ENCODE peak calls at places on chromosomes 5 and 9, in seven cellular contexts. Q, K, U, W, O, R and Y are unnamed samples.

GRCh38 chr5:58998539-58998938 is 415.7 kb downstream of the RAB3C start:
- DNase-seq in R (no peak), U (no peak), O (no peak), W (no peak), Q (no peak), K (no peak), Y (no peak)

GRCh38 chr5:122772446-122772845 is 2.4 kb upstream of the SNX2 start:
- DNase-seq in W (no peak), O (no peak), K (no peak), Q (no peak), R (no peak), U (no peak), Y (no peak)

GRCh38 chr9:133576591-133577462 is 32.4 kb downstream of the FAM163B start:
- DNase-seq in K (no peak), U (no peak), W (peak; percentile 83), O (no peak), R (no peak), Q (no peak), Y (no peak)

GRCh38 chr5:113162770-113163169 is 186.2 kb downstream of the DCP2 start:
- DNase-seq in K (no peak), W (no peak), Q (no peak), O (no peak), R (no peak), U (no peak), Y (no peak)

GRCh38 chr5:73170522-73170921 is 2.5 kb upstream of the TMEM174 start:
- DNase-seq in U (peak; percentile 36), O (no peak), W (no peak), R (no peak), Q (no peak), K (no peak), Y (no peak)

GRCh38 chr9:114156311-114156657 is 947 bp downstream of the COL27A1 start:
- DNase-seq in K (no peak), W (no peak), Q (peak; percentile 35), U (no peak), O (no peak), R (no peak), Y (no peak)

GRCh38 chr9:128102861-128103588 is 24.5 kb downstream of the PTGES2 start:
- DNase-seq in U (no peak), R (no peak), W (no peak), Q (peak; percentile 90), K (no peak), O (peak; percentile 75), Y (no peak)

GRCh38 chr5:147898875-147899401 is 7.4 kb downstream of the C5orf46 start:
- DNase-seq in U (no peak), K (no peak), O (no peak), Q (no peak), W (no peak), R (no peak), Y (no peak)

GRCh38 chr9:129761901-129762359 is 9.1 kb upstream of the PTGES start:
- DNase-seq in O (no peak), R (no peak), K (no peak), W (no peak), Q (no peak), U (no peak), Y (no peak)

GRCh38 chr9:94937214-94937903 is 210.9 kb downstream of the AOPEP start:
- DNase-seq in U (no peak), K (no peak), R (no peak), W (no peak), Q (no peak), O (no peak), Y (no peak)

GRCh38 chr9:98922721-98923435 is 20.8 kb upstream of the COL15A1 start:
- DNase-seq in O (no peak), K (peak; percentile 48), U (no peak), W (no peak), R (no peak), Q (no peak), Y (no peak)

GRCh38 chr5:143110591-143110990 is 292.9 kb downstream of the NR3C1 start:
- DNase-seq in Q (no peak), U (no peak), W (no peak), O (no peak), K (no peak), R (no peak), Y (no peak)

GRCh38 chr9:129580211-129580915 is 40.5 kb downstream of the C9orf50 start:
- DNase-seq in Q (no peak), K (peak; percentile 92), W (no peak), R (no peak), U (peak; percentile 33), O (no peak), Y (no peak)

GRCh38 chr5:124748687-124749594 is 2.5 kb upstream of the ZNF608 start:
- DNase-seq in K (peak; percentile 84), U (peak; percentile 87), W (peak; percentile 70), Q (peak; percentile 80), O (peak; percentile 80), R (peak; percentile 80), Y (peak; percentile 90)

GRCh38 chr9:122816163-122816867 is 12.1 kb downstream of the PDCL start:
- DNase-seq in Q (no peak), O (peak; percentile 87), K (no peak), W (peak; percentile 81), R (peak; percentile 61), U (peak; percentile 18), Y (no peak)

GRCh38 chr9:19371942-19372341 is 8.1 kb downstream of the RPS6 start:
- DNase-seq in R (no peak), U (no peak), Q (no peak), O (no peak), W (no peak), K (no peak), Y (no peak)

GRCh38 chr5:78127875-78128274 is 166.6 kb downstream of the AP3B1 start:
- DNase-seq in R (no peak), Q (no peak), U (no peak), O (no peak), W (no peak), K (no peak), Y (no peak)

GRCh38 chr5:148708854-148709253 is 54.5 kb upstream of the HTR4 start:
- DNase-seq in W (no peak), U (no peak), K (no peak), O (no peak), Q (no peak), R (no peak), Y (no peak)

GRCh38 chr9:18384066-18384465 is 89.9 kb upstream of the ADAMTSL1 start:
- DNase-seq in U (no peak), W (no peak), R (no peak), O (no peak), Q (no peak), K (no peak), Y (no peak)

GRCh38 chr5:180201051-180201987 is 7.7 kb downstream of the RASGEF1C start:
- DNase-seq in K (no peak), R (no peak), W (no peak), U (no peak), O (peak; percentile 54), Q (no peak), Y (peak; percentile 24)

GRCh38 chr5:93017854-93018253 is 563.2 kb downstream of the NR2F1-AS1 start:
- DNase-seq in K (no peak), Q (no peak), W (no peak), O (no peak), U (no peak), R (no peak), Y (no peak)

GRCh38 chr5:9838906-9839305 is 208.8 kb upstream of the TAS2R1 start:
- DNase-seq in O (no peak), Q (no peak), K (no peak), U (no peak), R (no peak), W (no peak), Y (no peak)
- H3K9me3 ChIP-seq in O (peaks cover 11% of the 10 kb centered on the region), Q (peaks cover 6% of the 10 kb centered on the region), K (no peaks in the 10 kb centered on the region), U (no peaks in the 10 kb centered on the region), R (no peaks in the 10 kb centered on the region), W (peaks cover 1% of the 10 kb centered on the region), Y (no peaks in the 10 kb centered on the region)

GRCh38 chr5:4651811-4652565 is 488.1 kb upstream of the ADAMTS16 start:
- DNase-seq in R (no peak), W (no peak), K (no peak), O (no peak), Q (no peak), U (no peak), Y (no peak)

GRCh38 chr5:4647955-4648354 is 492.2 kb upstream of the ADAMTS16 start:
- DNase-seq in W (no peak), R (no peak), U (no peak), O (no peak), K (no peak), Q (no peak), Y (no peak)

DNA sequence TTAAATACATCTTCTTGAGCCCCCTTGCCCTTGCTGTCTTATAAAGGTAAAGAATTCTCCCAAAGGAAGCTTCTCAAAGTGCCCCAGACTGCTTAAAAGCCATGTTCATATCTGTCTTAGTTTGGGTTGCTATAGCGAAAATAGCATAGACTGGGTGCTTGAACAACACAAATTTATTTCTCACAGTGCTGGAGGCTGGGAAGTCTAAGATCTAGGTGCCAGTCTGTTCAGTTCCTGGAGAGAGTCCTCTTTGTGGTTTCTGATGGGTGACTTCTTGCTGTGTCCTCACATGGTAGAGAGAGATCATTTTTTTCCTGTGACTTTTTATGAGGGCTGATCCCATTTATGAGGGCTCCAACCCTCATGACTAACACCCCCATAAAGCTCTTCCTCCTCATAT is 486.7 kb upstream of the ADAMTS16 start:
- DNase-seq in K (no peak), W (no peak), U (no peak), Q (no peak), R (no peak), O (no peak), Y (no peak)
- H3K9me3 ChIP-seq in K (no peaks in the 10 kb centered on the region), W (peaks cover 2% of the 10 kb centered on the region), U (no peaks in the 10 kb centered on the region), Q (peaks cover 6% of the 10 kb centered on the region), R (no peaks in the 10 kb centered on the region), O (no peaks in the 10 kb centered on the region), Y (peaks cover 35% of the 10 kb centered on the region)

GRCh38 chr5:110221036-110221435 is 505.4 kb downstream of the TMEM232 start:
- DNase-seq in R (no peak), W (no peak), K (no peak), O (no peak), Q (no peak), U (no peak), Y (no peak)
- H3K9me3 ChIP-seq in R (peaks cover 14% of the 10 kb centered on the region), W (peaks cover 16% of the 10 kb centered on the region), K (no peaks in the 10 kb centered on the region), O (peaks cover 79% of the 10 kb centered on the region), Q (peaks cover 65% of the 10 kb centered on the region), U (peaks cover 23% of the 10 kb centered on the region), Y (peaks cover 41% of the 10 kb centered on the region)

GRCh38 chr9:93336720-93337119 is 114.8 kb upstream of the FAM120A start:
- DNase-seq in W (no peak), K (no peak), R (no peak), O (no peak), Q (no peak), U (no peak), Y (no peak)
- H3K9me3 ChIP-seq in W (peaks cover 5% of the 10 kb centered on the region), K (no peaks in the 10 kb centered on the region), R (no peaks in the 10 kb centered on the region), O (peaks cover 25% of the 10 kb centered on the region), Q (peaks cover 18% of the 10 kb centered on the region), U (peaks cover 9% of the 10 kb centered on the region), Y (peaks cover 18% of the 10 kb centered on the region)

GRCh38 chr5:64364426-64364825 is 141.4 kb upstream of the RGS7BP start:
- DNase-seq in W (no peak), U (no peak), K (no peak), O (no peak), Q (no peak), R (no peak), Y (no peak)
- H3K9me3 ChIP-seq in W (no peaks in the 10 kb centered on the region), U (peaks cover 23% of the 10 kb centered on the region), K (no peaks in the 10 kb centered on the region), O (peaks cover 47% of the 10 kb centered on the region), Q (peaks cover 22% of the 10 kb centered on the region), R (peaks cover 8% of the 10 kb centered on the region), Y (peaks cover 54% of the 10 kb centered on the region)